ENCODE peak calls at places on chromosomes 16 and 17, in nine cellular contexts. V is right cardiac atrium; N is naive B cell; K is GM20000; I is IMR-90; D is NCI-H2029; S is effector CD4-positive, alpha-beta T cell; R is left colon; M is AG09309. J is an unnamed sample.

GRCh38 chr17:77408284-77408683 is 267.5 kb downstream of the SEC14L1 start:
- DNase-seq in V (no peak), N (no peak), K (no peak), I (no peak), D (no peak), S (no peak), R (no peak), M (no peak), J (no peak)

GRCh38 chr17:79994602-79995001 is 41.1 kb downstream of the TBC1D16 start:
- DNase-seq in V (no peak), N (no peak), K (no peak), I (no peak), D (no peak), S (no peak), R (no peak), M (no peak), J (no peak)

GRCh38 chr16:57071840-57072541 is 20.4 kb upstream of the CPNE2 start:
- DNase-seq in V (no peak), N (no peak), K (no peak), I (peak), D (no peak), S (no peak), R (no peak), M (no peak), J (no peak)

GRCh38 chr16:3963203-3963602 is 82.7 kb upstream of the CREBBP start:
- DNase-seq in V (peak), N (peak), K (no peak), I (no peak), D (peak), S (peak), R (no peak), M (no peak), J (no peak)

GRCh38 chr17:6163632-6164319 is 93.6 kb downstream of the WSCD1 start:
- DNase-seq in V (no peak), N (no peak), K (no peak), I (no peak), D (peak), S (no peak), R (no peak), M (no peak), J (no peak)

GRCh38 chr17:80445152-80446110 is 30.5 kb downstream of the ENDOV start:
- DNase-seq in V (peak), N (no peak), K (no peak), I (no peak), D (no peak), S (no peak), R (no peak), M (no peak), J (no peak)

GRCh38 chr16:77918792-77919707 is 103.3 kb upstream of the CLEC3A start:
- DNase-seq in V (no peak), N (no peak), K (no peak), I (peak), D (peak), S (no peak), R (no peak), M (no peak), J (no peak)

GRCh38 chr17:51610155-51610554 is 349.8 kb downstream of the UTP18 start:
- DNase-seq in V (no peak), N (no peak), K (no peak), I (no peak), D (no peak), S (no peak), R (no peak), M (no peak), J (no peak)

GRCh38 chr16:27514806-27515205 is 34.9 kb downstream of the GTF3C1 start:
- DNase-seq in V (no peak), N (no peak), K (no peak), I (peak), D (no peak), S (no peak), R (no peak), M (no peak), J (no peak)

GRCh38 chr16:57722651-57723050 is 12.9 kb upstream of the KATNB1 start:
- DNase-seq in V (no peak), N (no peak), K (no peak), I (no peak), D (no peak), S (no peak), R (no peak), M (no peak), J (no peak)

GRCh38 chr17:78330570-78331224 is 29.2 kb downstream of the SOCS3 start:
- DNase-seq in V (peak), N (no peak), K (no peak), I (no peak), D (no peak), S (no peak), R (no peak), M (no peak), J (no peak)

GRCh38 chr17:79777166-79777843 is 643 bp upstream of the CBX2 start:
- DNase-seq in V (peak), N (no peak), K (peak), I (peak), D (peak), S (no peak), R (no peak), M (no peak), J (peak)

GRCh38 chr16:49799172-49799571 is 56.7 kb downstream of the ZNF423 start:
- DNase-seq in V (no peak), N (no peak), K (no peak), I (no peak), D (no peak), S (no peak), R (no peak), M (no peak), J (no peak)

GRCh38 chr16:62289230-62289629 is 253.0 kb upstream of the CDH8 start:
- DNase-seq in V (no peak), N (no peak), K (no peak), I (no peak), D (no peak), S (no peak), R (no peak), M (no peak), J (no peak)

GRCh38 chr17:4332296-4332970 is 34.0 kb downstream of the UBE2G1 start:
- DNase-seq in V (no peak), N (no peak), K (no peak), I (peak), D (no peak), S (no peak), R (no peak), M (no peak), J (no peak)

GRCh38 chr16:57137566-57138273 is 45.3 kb downstream of the CPNE2 start:
- DNase-seq in V (no peak), N (no peak), K (no peak), I (no peak), D (no peak), S (no peak), R (no peak), M (no peak), J (no peak)

GRCh38 chr16:78183437-78183836 is 84.0 kb downstream of the WWOX start:
- DNase-seq in V (no peak), N (no peak), K (no peak), I (no peak), D (no peak), S (no peak), R (no peak), M (no peak), J (no peak)

GRCh38 chr17:36506249-36506826 is 19.9 kb downstream of the ZNHIT3 start:
- DNase-seq in V (no peak), N (no peak), K (no peak), I (no peak), D (no peak), S (no peak), R (no peak), M (no peak), J (no peak)

GRCh38 chr17:18139949-18140348 is 31.4 kb downstream of the MYO15A start:
- DNase-seq in V (no peak), N (no peak), K (no peak), I (peak), D (no peak), S (no peak), R (no peak), M (no peak), J (no peak)

GRCh38 chr17:58172369-58173071 is 5.7 kb downstream of the OR4D2 start:
- DNase-seq in V (no peak), N (no peak), K (peak), I (peak), D (peak), S (peak), R (no peak), M (no peak), J (peak)

GRCh38 chr17:6172642-6173330 is 102.6 kb downstream of the WSCD1 start:
- DNase-seq in V (no peak), N (no peak), K (no peak), I (no peak), D (no peak), S (no peak), R (no peak), M (no peak), J (no peak)

GRCh38 chr17:82876149-82876548 is 36.3 kb upstream of the ZNF750 start:
- DNase-seq in V (no peak), N (no peak), K (no peak), I (peak), D (no peak), S (no peak), R (no peak), M (no peak), J (no peak)

GRCh38 chr17:49969134-49969759 is at the start of gene DLX4:
- DNase-seq in V (peak), N (no peak), K (peak), I (no peak), D (no peak), S (peak), R (no peak), M (no peak), J (no peak)

GRCh38 chr16:1119766-1120611 is 23.9 kb upstream of the C1QTNF8 start:
- DNase-seq in V (no peak), N (no peak), K (no peak), I (no peak), D (no peak), S (no peak), R (no peak), M (no peak), J (peak)

J was measured in OCI-LY7.